ENCODE peak calls at places on chromosome 7, in seven cellular contexts. One of them, this sample, is unnamed.

GRCh38 chr7:141246426-141246825 is 172.6 kb downstream of the TMEM178B start:
- DNase-seq in Calu3: no peak
- DNase-seq in stimulated activated CD4-positive, alpha-beta T cell treated with anti-CD3 and anti-CD28 coated beads, Interleukin-2, amount 100 ng/mL, for 48 hours: no peak
- DNase-seq in PC-3: no peak
- DNase-seq in stimulated activated CD8-positive, alpha-beta memory T cell treated with anti-CD3 and anti-CD28 coated beads, Interleukin-2, amount 100 ng/mL, for 1 hour: no peak
- DNase-seq in amygdala: no peak
- DNase-seq in Panc1: no peak
- DNase-seq in this sample: no peak

GRCh38 chr7:17405786-17406185 is 107.3 kb downstream of the AHR start:
- DNase-seq in Calu3: peak; percentile 25
- DNase-seq in stimulated activated CD4-positive, alpha-beta T cell treated with anti-CD3 and anti-CD28 coated beads, Interleukin-2, amount 100 ng/mL, for 48 hours: no peak
- DNase-seq in PC-3: peak; percentile 85
- DNase-seq in stimulated activated CD8-positive, alpha-beta memory T cell treated with anti-CD3 and anti-CD28 coated beads, Interleukin-2, amount 100 ng/mL, for 1 hour: no peak
- DNase-seq in amygdala: no peak
- DNase-seq in Panc1: peak; percentile 64
- DNase-seq in this sample: peak; percentile 95

GRCh38 chr7:30241767-30242166 is 42.6 kb upstream of the ZNRF2 start:
- DNase-seq in Calu3: no peak
- DNase-seq in stimulated activated CD4-positive, alpha-beta T cell treated with anti-CD3 and anti-CD28 coated beads, Interleukin-2, amount 100 ng/mL, for 48 hours: no peak
- DNase-seq in PC-3: peak; percentile 75
- DNase-seq in stimulated activated CD8-positive, alpha-beta memory T cell treated with anti-CD3 and anti-CD28 coated beads, Interleukin-2, amount 100 ng/mL, for 1 hour: no peak
- DNase-seq in amygdala: no peak
- DNase-seq in Panc1: no peak
- DNase-seq in this sample: no peak

GRCh38 chr7:82501256-82501815 is 57.8 kb upstream of the CACNA2D1 start:
- DNase-seq in Calu3: no peak
- DNase-seq in stimulated activated CD4-positive, alpha-beta T cell treated with anti-CD3 and anti-CD28 coated beads, Interleukin-2, amount 100 ng/mL, for 48 hours: no peak
- DNase-seq in PC-3: no peak
- DNase-seq in stimulated activated CD8-positive, alpha-beta memory T cell treated with anti-CD3 and anti-CD28 coated beads, Interleukin-2, amount 100 ng/mL, for 1 hour: no peak
- DNase-seq in amygdala: no peak
- DNase-seq in Panc1: no peak
- DNase-seq in this sample: no peak

GRCh38 chr7:123329988-123330643 is 130.3 kb upstream of the SLC13A1 start:
- DNase-seq in Calu3: no peak
- DNase-seq in stimulated activated CD4-positive, alpha-beta T cell treated with anti-CD3 and anti-CD28 coated beads, Interleukin-2, amount 100 ng/mL, for 48 hours: no peak
- DNase-seq in PC-3: no peak
- DNase-seq in stimulated activated CD8-positive, alpha-beta memory T cell treated with anti-CD3 and anti-CD28 coated beads, Interleukin-2, amount 100 ng/mL, for 1 hour: no peak
- DNase-seq in amygdala: no peak
- DNase-seq in Panc1: no peak
- DNase-seq in this sample: no peak

GRCh38 chr7:31741852-31742251 is 54.8 kb downstream of the PPP1R17 start:
- DNase-seq in Calu3: no peak
- DNase-seq in stimulated activated CD4-positive, alpha-beta T cell treated with anti-CD3 and anti-CD28 coated beads, Interleukin-2, amount 100 ng/mL, for 48 hours: no peak
- DNase-seq in PC-3: peak; percentile 7
- DNase-seq in stimulated activated CD8-positive, alpha-beta memory T cell treated with anti-CD3 and anti-CD28 coated beads, Interleukin-2, amount 100 ng/mL, for 1 hour: no peak
- DNase-seq in amygdala: no peak
- DNase-seq in Panc1: no peak
- DNase-seq in this sample: no peak

GRCh38 chr7:123054357-123055133 is 59.0 kb upstream of the TAS2R16 start:
- DNase-seq in Calu3: peak; percentile 18
- DNase-seq in stimulated activated CD4-positive, alpha-beta T cell treated with anti-CD3 and anti-CD28 coated beads, Interleukin-2, amount 100 ng/mL, for 48 hours: no peak
- DNase-seq in PC-3: peak; percentile 19
- DNase-seq in stimulated activated CD8-positive, alpha-beta memory T cell treated with anti-CD3 and anti-CD28 coated beads, Interleukin-2, amount 100 ng/mL, for 1 hour: no peak
- DNase-seq in amygdala: no peak
- DNase-seq in Panc1: no peak
- DNase-seq in this sample: no peak

GRCh38 chr7:70676243-70676642 is 455.7 kb upstream of the GALNT17 start:
- DNase-seq in Calu3: no peak
- DNase-seq in stimulated activated CD4-positive, alpha-beta T cell treated with anti-CD3 and anti-CD28 coated beads, Interleukin-2, amount 100 ng/mL, for 48 hours: no peak
- DNase-seq in PC-3: no peak
- DNase-seq in stimulated activated CD8-positive, alpha-beta memory T cell treated with anti-CD3 and anti-CD28 coated beads, Interleukin-2, amount 100 ng/mL, for 1 hour: no peak
- DNase-seq in amygdala: no peak
- DNase-seq in Panc1: no peak
- DNase-seq in this sample: no peak

GRCh38 chr7:100965723-100966541 is 3.4 kb upstream of the MUC12 start:
- DNase-seq in Calu3: peak; percentile 88
- DNase-seq in stimulated activated CD4-positive, alpha-beta T cell treated with anti-CD3 and anti-CD28 coated beads, Interleukin-2, amount 100 ng/mL, for 48 hours: peak; percentile 82
- DNase-seq in PC-3: peak; percentile 76
- DNase-seq in stimulated activated CD8-positive, alpha-beta memory T cell treated with anti-CD3 and anti-CD28 coated beads, Interleukin-2, amount 100 ng/mL, for 1 hour: peak; percentile 41
- DNase-seq in amygdala: no peak
- DNase-seq in Panc1: no peak
- DNase-seq in this sample: peak; percentile 88

GRCh38 chr7:70738080-70738479 is 393.9 kb upstream of the GALNT17 start:
- DNase-seq in Calu3: no peak
- DNase-seq in stimulated activated CD4-positive, alpha-beta T cell treated with anti-CD3 and anti-CD28 coated beads, Interleukin-2, amount 100 ng/mL, for 48 hours: no peak
- DNase-seq in PC-3: peak; percentile 1
- DNase-seq in stimulated activated CD8-positive, alpha-beta memory T cell treated with anti-CD3 and anti-CD28 coated beads, Interleukin-2, amount 100 ng/mL, for 1 hour: no peak
- DNase-seq in amygdala: no peak
- DNase-seq in Panc1: no peak
- DNase-seq in this sample: peak; percentile 28

GRCh38 chr7:1344981-1345701 is 112.5 kb downstream of the UNCX start:
- DNase-seq in Calu3: no peak
- DNase-seq in stimulated activated CD4-positive, alpha-beta T cell treated with anti-CD3 and anti-CD28 coated beads, Interleukin-2, amount 100 ng/mL, for 48 hours: no peak
- DNase-seq in PC-3: no peak
- DNase-seq in stimulated activated CD8-positive, alpha-beta memory T cell treated with anti-CD3 and anti-CD28 coated beads, Interleukin-2, amount 100 ng/mL, for 1 hour: no peak
- DNase-seq in amygdala: no peak
- DNase-seq in Panc1: no peak
- DNase-seq in this sample: no peak

GRCh38 chr7:69699949-69700715 is 101.9 kb downstream of the AUTS2 start:
- DNase-seq in Calu3: no peak
- DNase-seq in stimulated activated CD4-positive, alpha-beta T cell treated with anti-CD3 and anti-CD28 coated beads, Interleukin-2, amount 100 ng/mL, for 48 hours: no peak
- DNase-seq in PC-3: no peak
- DNase-seq in stimulated activated CD8-positive, alpha-beta memory T cell treated with anti-CD3 and anti-CD28 coated beads, Interleukin-2, amount 100 ng/mL, for 1 hour: no peak
- DNase-seq in amygdala: no peak
- DNase-seq in Panc1: no peak
- DNase-seq in this sample: no peak

GRCh38 chr7:55552320-55553086 is 19.8 kb downstream of the VOPP1 start:
- DNase-seq in Calu3: peak; percentile 85
- DNase-seq in stimulated activated CD4-positive, alpha-beta T cell treated with anti-CD3 and anti-CD28 coated beads, Interleukin-2, amount 100 ng/mL, for 48 hours: no peak
- DNase-seq in PC-3: peak; percentile 86
- DNase-seq in stimulated activated CD8-positive, alpha-beta memory T cell treated with anti-CD3 and anti-CD28 coated beads, Interleukin-2, amount 100 ng/mL, for 1 hour: no peak
- DNase-seq in amygdala: no peak
- DNase-seq in Panc1: no peak
- DNase-seq in this sample: no peak

GRCh38 chr7:33926535-33926934 is 21.2 kb downstream of the BMPER start:
- DNase-seq in Calu3: no peak
- DNase-seq in stimulated activated CD4-positive, alpha-beta T cell treated with anti-CD3 and anti-CD28 coated beads, Interleukin-2, amount 100 ng/mL, for 48 hours: no peak
- DNase-seq in PC-3: no peak
- DNase-seq in stimulated activated CD8-positive, alpha-beta memory T cell treated with anti-CD3 and anti-CD28 coated beads, Interleukin-2, amount 100 ng/mL, for 1 hour: no peak
- DNase-seq in amygdala: no peak
- DNase-seq in Panc1: no peak
- DNase-seq in this sample: no peak

GRCh38 chr7:19110778-19111175 is 6.7 kb downstream of the TWIST1 start:
- DNase-seq in Calu3: no peak
- DNase-seq in stimulated activated CD4-positive, alpha-beta T cell treated with anti-CD3 and anti-CD28 coated beads, Interleukin-2, amount 100 ng/mL, for 48 hours: no peak
- DNase-seq in PC-3: no peak
- DNase-seq in stimulated activated CD8-positive, alpha-beta memory T cell treated with anti-CD3 and anti-CD28 coated beads, Interleukin-2, amount 100 ng/mL, for 1 hour: no peak
- DNase-seq in amygdala: no peak
- DNase-seq in Panc1: no peak
- DNase-seq in this sample: no peak

GRCh38 chr7:134778941-134779740 is at the start of gene CALD1:
- DNase-seq in Calu3: peak; percentile 58
- DNase-seq in stimulated activated CD4-positive, alpha-beta T cell treated with anti-CD3 and anti-CD28 coated beads, Interleukin-2, amount 100 ng/mL, for 48 hours: no peak
- DNase-seq in PC-3: peak; percentile 96
- DNase-seq in stimulated activated CD8-positive, alpha-beta memory T cell treated with anti-CD3 and anti-CD28 coated beads, Interleukin-2, amount 100 ng/mL, for 1 hour: no peak
- DNase-seq in amygdala: no peak
- DNase-seq in Panc1: peak; percentile 79
- DNase-seq in this sample: peak; percentile 89

GRCh38 chr7:55690-56248 is 136.6 kb upstream of the FAM20C start:
- DNase-seq in Calu3: no peak
- DNase-seq in stimulated activated CD4-positive, alpha-beta T cell treated with anti-CD3 and anti-CD28 coated beads, Interleukin-2, amount 100 ng/mL, for 48 hours: no peak
- DNase-seq in PC-3: no peak
- DNase-seq in stimulated activated CD8-positive, alpha-beta memory T cell treated with anti-CD3 and anti-CD28 coated beads, Interleukin-2, amount 100 ng/mL, for 1 hour: no peak
- DNase-seq in amygdala: no peak
- DNase-seq in Panc1: no peak
- DNase-seq in this sample: peak; percentile 19

GRCh38 chr7:102098986-102099385 is 187.7 kb upstream of the SH2B2 start:
- DNase-seq in Calu3: no peak
- DNase-seq in stimulated activated CD4-positive, alpha-beta T cell treated with anti-CD3 and anti-CD28 coated beads, Interleukin-2, amount 100 ng/mL, for 48 hours: no peak
- DNase-seq in PC-3: no peak
- DNase-seq in stimulated activated CD8-positive, alpha-beta memory T cell treated with anti-CD3 and anti-CD28 coated beads, Interleukin-2, amount 100 ng/mL, for 1 hour: no peak
- DNase-seq in amygdala: no peak
- DNase-seq in Panc1: no peak
- DNase-seq in this sample: no peak